ENCODE peak calls at places on chromosomes 7 and 10, in five cellular contexts. G is IMR-90, Q is mucosa of gallbladder, U is fibroblast of lung, K is brain microvascular endothelial cell. P is an unnamed sample.

GRCh38 chr7:102318482-102318971 is 31.9 kb downstream of the SH2B2 start:
- DNase-seq in G (peak), Q (peak), U (no peak), K (no peak), P (no peak)

GRCh38 chr7:51224811-51225581 is 91.6 kb downstream of the COBL start:
- DNase-seq in G (no peak), Q (peak), U (no peak), K (no peak), P (no peak)

GRCh38 chr7:2812831-2813230 is 31.3 kb downstream of the GNA12 start:
- DNase-seq in G (no peak), Q (no peak), U (peak), K (no peak), P (no peak)

GRCh38 chr7:33666526-33666925 is 238.8 kb upstream of the BMPER start:
- DNase-seq in G (peak), Q (no peak), U (no peak), K (no peak), P (no peak)

GRCh38 chr7:148515237-148515636 is 75.3 kb upstream of the C7orf33 start:
- DNase-seq in G (no peak), Q (no peak), U (no peak), K (peak), P (no peak)

GRCh38 chr10:117373848-117374505 is 1.3 kb downstream of the PDZD8 start:
- DNase-seq in G (peak), Q (peak), U (peak), K (no peak), P (peak)

GRCh38 chr10:22253578-22253882 is 35.7 kb upstream of the EBLN1 start:
- DNase-seq in G (no peak), Q (no peak), U (no peak), K (no peak), P (no peak)

GRCh38 chr10:119657725-119658124 is 6.5 kb downstream of the BAG3 start:
- DNase-seq in G (peak), Q (peak), U (peak), K (no peak), P (no peak)

GRCh38 chr10:129954916-129955315 is 9.2 kb downstream of the EBF3 start:
- DNase-seq in G (no peak), Q (no peak), U (no peak), K (no peak), P (no peak)

GRCh38 chr10:44960098-44960480 is 487 bp downstream of the RASSF4 start:
- DNase-seq in G (no peak), Q (peak), U (no peak), K (no peak), P (no peak)

GRCh38 chr7:12458520-12459131 is 55.0 kb upstream of the VWDE start:
- DNase-seq in G (peak), Q (no peak), U (peak), K (peak), P (peak)

P was measured in A673.